ENCODE peak calls at places on chromosomes 6 and 20, in five cellular contexts. W, X, V, Q and U are unnamed samples.

GRCh38 chr6:1024587-1024986 is 287.3 kb upstream of the FOXQ1 start:
- DNase-seq in W (no peak), X (no peak), V (no peak), Q (no peak), U (no peak)

GRCh38 chr6:71388846-71389543 is 100.4 kb downstream of the OGFRL1 start:
- DNase-seq in X (no peak), W (no peak), V (no peak), Q (no peak), U (no peak)

GRCh38 chr6:156080371-156080770 is 624.7 kb upstream of the NOX3 start:
- DNase-seq in Q (no peak), X (no peak), W (no peak), V (no peak), U (no peak)

GRCh38 chr6:107827541-107827940 is 3.4 kb upstream of the SCML4 start:
- DNase-seq in X (no peak), W (no peak), V (no peak), Q (no peak), U (no peak)

GRCh38 chr6:52990342-52990741 is 4.7 kb downstream of the GSTA4 start:
- DNase-seq in X (no peak), W (no peak), Q (no peak), V (no peak), U (no peak)

GRCh38 chr6:154485784-154486183 is 24.7 kb downstream of the CNKSR3 start:
- DNase-seq in Q (no peak), V (no peak), X (no peak), W (no peak), U (no peak)

GRCh38 chr6:6746334-6746969 is 157.9 kb downstream of the LY86 start:
- DNase-seq in V (no peak), Q (no peak), X (peak), W (no peak), U (no peak)

GRCh38 chr20:31560900-31561598 is 44.0 kb upstream of the ID1 start:
- DNase-seq in V (no peak), W (peak), X (no peak), Q (peak), U (no peak)

GRCh38 chr6:52497652-52498408 is 77.7 kb downstream of the EFHC1 start:
- DNase-seq in V (peak), Q (no peak), W (peak), X (peak), U (peak)

GRCh38 chr6:169098136-169098535 is 155.5 kb downstream of the THBS2 start:
- DNase-seq in V (no peak), W (no peak), Q (no peak), X (no peak), U (no peak)

GRCh38 chr20:50931306-50932015 is at the start of gene ADNP:
- DNase-seq in V (peak), W (peak), X (peak), Q (peak), U (peak)

GRCh38 chr20:50931048-50931305 is 260 bp downstream of the ADNP start:
- DNase-seq in Q (no peak), W (no peak), V (no peak), X (no peak), U (no peak)

GRCh38 chr20:50930139-50931047 is 844 bp downstream of the ADNP start:
- DNase-seq in X (peak), W (no peak), Q (peak), V (peak), U (no peak)

GRCh38 chr20:50929299-50930138 is 1.7 kb downstream of the ADNP start:
- DNase-seq in Q (peak), W (peak), V (peak), X (peak), U (peak)

GRCh38 chr20:50928469-50928868 is 2.8 kb downstream of the ADNP start:
- DNase-seq in Q (no peak), W (no peak), X (no peak), V (peak), U (no peak)
- H3K4me3 ChIP-seq in Q (peak), W (peak), X (no peak), V (peak), U (no peak)

GRCh38 chr20:34312024-34312460 is 8.9 kb upstream of the AHCY start:
- DNase-seq in W (no peak), V (no peak), X (no peak), Q (no peak), U (no peak)

GRCh38 chr20:34310481-34311117 is 7.4 kb upstream of the AHCY start:
- DNase-seq in W (no peak), Q (no peak), X (no peak), V (no peak), U (no peak)

GRCh38 chr20:34315236-34315635 is 12.1 kb upstream of the AHCY start:
- DNase-seq in Q (no peak), W (no peak), V (no peak), X (no peak), U (no peak)

GRCh38 chr20:34311118-34312023 is 8.2 kb upstream of the AHCY start:
- DNase-seq in V (no peak), W (no peak), Q (peak), X (peak), U (no peak)

DNA sequence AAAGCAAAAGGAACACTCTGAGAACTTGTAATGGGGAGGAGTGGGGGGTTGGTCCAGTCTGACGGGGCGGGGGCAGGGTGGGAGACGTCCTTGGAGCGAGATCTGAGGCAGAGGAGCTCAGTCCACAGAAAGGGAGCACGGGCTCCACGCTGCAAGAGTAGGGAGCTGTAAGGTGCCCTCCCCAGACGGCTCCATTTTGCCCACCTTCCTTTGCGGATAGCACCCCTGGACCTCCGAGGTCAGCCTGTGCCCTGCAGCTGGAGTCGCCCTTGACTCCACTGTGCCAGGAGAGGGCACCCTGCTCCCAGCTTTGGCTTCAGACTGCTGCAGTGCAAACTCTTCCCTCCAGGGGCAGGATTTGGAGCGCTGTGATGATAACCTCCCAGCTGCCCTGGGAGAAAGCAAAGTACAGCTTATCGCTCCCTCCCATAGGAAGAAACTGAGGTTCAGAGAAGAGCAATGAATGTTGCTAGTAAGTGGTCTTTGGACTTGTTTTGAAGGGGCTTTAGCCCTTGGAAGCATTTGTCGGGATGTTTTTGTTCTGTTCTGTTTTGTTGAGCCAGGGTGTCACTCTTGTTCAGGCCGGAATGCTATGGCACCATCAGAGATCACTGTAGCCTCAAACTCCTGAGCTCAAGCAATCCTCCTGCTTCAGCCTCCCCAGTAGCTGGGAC is 9.5 kb upstream of the AHCY start:
- DNase-seq in Q (peak), V (peak), X (peak), W (peak), U (peak)
- H3K4me3 ChIP-seq in Q (peak), V (no peak), X (peak), W (peak), U (peak)

GRCh38 chr6:143140767-143141166 is 80.1 kb downstream of the AIG1 start:
- DNase-seq in X (peak), V (no peak), W (no peak), Q (no peak), U (no peak)

GRCh38 chr6:143139239-143139784 is 78.6 kb downstream of the AIG1 start:
- DNase-seq in Q (no peak), X (no peak), W (no peak), V (no peak), U (no peak)

GRCh38 chr6:143136647-143137046 is 76.0 kb downstream of the AIG1 start:
- DNase-seq in W (no peak), X (no peak), Q (no peak), V (no peak), U (no peak)

GRCh38 chr6:143135326-143135725 is 74.6 kb downstream of the AIG1 start:
- DNase-seq in X (no peak), V (no peak), W (no peak), Q (no peak), U (no peak)

GRCh38 chr6:143135797-143136561 is 75.3 kb downstream of the AIG1 start:
- DNase-seq in W (no peak), Q (no peak), X (no peak), V (no peak), U (no peak)
- H3K4me3 ChIP-seq in W (no peak), Q (no peak), X (no peak), V (no peak), U (no peak)

GRCh38 chr20:63359164-63359934 is 1.8 kb downstream of the CHRNA4 start:
- DNase-seq in W (no peak), Q (no peak), X (no peak), V (no peak), U (no peak)

GRCh38 chr20:63359937-63360849 is 956 bp downstream of the CHRNA4 start:
- DNase-seq in Q (no peak), X (no peak), V (no peak), W (no peak), U (no peak)

GRCh38 chr20:63362426-63363009 is 1.4 kb upstream of the CHRNA4 start:
- DNase-seq in X (no peak), W (no peak), V (no peak), Q (no peak), U (no peak)

GRCh38 chr20:63361507-63362425 is 617 bp upstream of the CHRNA4 start:
- DNase-seq in W (no peak), X (no peak), V (no peak), Q (no peak), U (no peak)

DNA sequence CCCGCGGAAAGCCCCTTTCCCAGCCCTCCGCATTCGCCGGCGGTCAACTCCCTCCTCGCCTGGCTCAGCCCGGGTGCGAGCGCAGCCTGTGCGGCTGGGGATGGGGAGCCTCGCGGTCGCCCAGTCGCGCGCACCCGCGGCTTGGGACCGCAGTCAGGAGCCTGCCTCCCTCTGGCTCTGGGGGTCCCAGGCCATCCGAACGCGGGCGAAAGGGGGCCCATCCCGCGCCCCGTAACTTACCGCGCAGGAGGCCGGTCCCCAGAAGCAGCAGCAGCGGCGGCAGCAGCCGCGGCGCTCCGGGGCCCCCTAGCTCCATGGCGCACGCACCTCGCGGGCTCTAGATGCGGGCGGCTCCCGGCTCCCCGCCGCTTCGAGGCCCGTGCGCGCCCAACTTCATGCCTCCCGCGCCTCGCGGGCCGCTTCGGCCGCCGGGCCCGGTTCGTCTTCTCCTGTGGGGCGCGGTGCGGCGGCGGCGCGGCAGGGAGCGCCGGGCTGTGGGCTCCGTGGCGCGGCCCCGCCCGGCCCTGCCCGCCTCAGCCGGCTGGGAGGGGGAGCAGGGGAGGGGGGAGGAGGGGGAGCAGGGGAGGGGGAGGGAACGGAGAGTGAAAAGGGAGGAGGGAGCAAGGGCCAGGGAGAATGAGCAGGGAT is at the start of gene CHRNA4:
- DNase-seq in Q (no peak), V (no peak), X (no peak), W (no peak), U (no peak)
- H3K4me3 ChIP-seq in Q (no peak), V (no peak), X (peak), W (no peak), U (no peak)

GRCh38 chr6:27505209-27506027 is 32.5 kb upstream of the ZNF184 start:
- DNase-seq in W (peak), X (no peak), V (peak), Q (no peak), U (peak)
- H3K4me3 ChIP-seq in W (no peak), X (no peak), V (no peak), Q (no peak), U (no peak)

DNA sequence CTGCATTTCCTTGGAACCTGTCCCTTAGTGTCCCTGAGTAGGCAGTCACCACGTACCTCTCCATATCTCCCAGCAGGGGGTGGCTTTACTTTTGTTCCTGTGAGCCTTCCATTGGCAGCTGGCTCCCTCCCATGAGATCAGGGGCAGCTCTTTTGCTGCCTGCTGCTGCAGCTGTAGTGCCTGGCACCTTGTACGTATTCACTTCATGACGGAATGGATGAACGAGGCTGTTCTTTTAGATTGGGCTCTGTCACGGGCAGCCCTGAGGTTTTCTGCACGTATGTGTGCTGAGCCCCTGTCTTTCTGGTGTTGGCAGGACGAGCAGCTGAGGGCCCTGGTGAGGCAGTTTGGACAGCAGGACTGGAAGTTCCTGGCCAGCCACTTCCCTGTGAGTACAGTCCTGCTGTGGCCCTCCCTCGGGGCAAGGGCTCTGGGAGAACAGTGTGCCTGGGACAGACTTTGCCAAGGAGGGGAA is 14.6 kb downstream of the MYBL2 start:
- DNase-seq in W (no peak), Q (no peak), V (peak), X (no peak), U (no peak)
- H3K4me3 ChIP-seq in W (no peak), Q (no peak), V (peak), X (no peak), U (no peak)